ENCODE peak calls at places on chromosomes 11 and 22, in nine cellular contexts. B is endothelial cell; D is naive thymus-derived CD8-positive, alpha-beta T cell; T is lower leg skin; I is stimulated activated CD4-positive, alpha-beta T cell treated with anti-CD3 and anti-CD28 coated beads, Interleukin-1b, Interleukin-23, amount 100 ng/mL, for 1 hour; E is glutamatergic neuron; X is KBM-7; Z is cardiac muscle cell; V is T-helper 17 cell. H is an unnamed sample.

GRCh38 chr11:123187670-123188507 is 7.2 kb downstream of the CLMP start:
- DNase-seq in X (no peak), T (no peak), B (no peak), D (no peak), I (no peak), Z (no peak), V (no peak), E (no peak), H (no peak)

GRCh38 chr11:128642571-128642970 is 51.3 kb upstream of the FLI1 start:
- DNase-seq in E (no peak), I (no peak), B (no peak), D (no peak), Z (no peak), X (no peak), T (no peak), V (no peak), H (no peak)

GRCh38 chr11:32333335-32333991 is 101.9 kb downstream of the WT1 start:
- DNase-seq in X (no peak), V (no peak), Z (peak), T (peak), B (peak), I (no peak), D (no peak), E (peak), H (no peak)

GRCh38 chr11:77001524-77001923 is 32.7 kb upstream of the B3GNT6 start:
- DNase-seq in B (no peak), X (no peak), T (no peak), Z (no peak), I (no peak), E (no peak), D (no peak), V (no peak), H (no peak)

GRCh38 chr11:60169264-60169915 is 13.5 kb downstream of the MS4A6A start:
- DNase-seq in B (no peak), T (peak), X (peak), V (no peak), D (no peak), Z (no peak), I (no peak), E (peak), H (no peak)

GRCh38 chr11:119144825-119145476 is 3.9 kb upstream of the ABCG4 start:
- DNase-seq in E (peak), T (peak), I (no peak), B (peak), D (no peak), Z (peak), V (no peak), X (peak), H (no peak)

GRCh38 chr22:37329239-37330140 is 47.2 kb downstream of the CYTH4 start:
- DNase-seq in Z (no peak), X (no peak), D (no peak), T (no peak), E (peak), B (no peak), I (no peak), V (no peak), H (no peak)

GRCh38 chr11:73430326-73430725 is 54.1 kb downstream of the RELT start:
- DNase-seq in E (no peak), T (no peak), B (no peak), V (no peak), D (no peak), Z (no peak), X (no peak), I (no peak), H (no peak)

GRCh38 chr22:49954354-49954753 is 6.2 kb upstream of the PIM3 start:
- DNase-seq in I (no peak), T (no peak), X (no peak), V (no peak), D (no peak), E (no peak), B (no peak), Z (no peak), H (no peak)

GRCh38 chr11:114257621-114258558 is 38.3 kb upstream of the NNMT start:
- DNase-seq in B (no peak), V (no peak), E (peak), I (no peak), Z (peak), T (peak), D (no peak), X (no peak), H (no peak)

GRCh38 chr11:61730222-61730994 is 22.0 kb upstream of the MYRF start:
- DNase-seq in Z (no peak), D (no peak), I (no peak), T (no peak), B (no peak), X (no peak), V (no peak), E (no peak), H (no peak)

GRCh38 chr11:41461057-41461681 is 1.7 kb upstream of the LRRC4C start:
- DNase-seq in I (no peak), B (no peak), T (no peak), V (no peak), X (peak), E (no peak), D (no peak), Z (no peak), H (no peak)

GRCh38 chr22:35195821-35196220 is 61.5 kb upstream of the HMGXB4 start:
- DNase-seq in B (no peak), Z (no peak), T (no peak), V (no peak), I (no peak), X (no peak), E (no peak), D (no peak), H (no peak)

GRCh38 chr11:112394304-112394703 is 133.6 kb upstream of the PLET1 start:
- DNase-seq in E (no peak), V (no peak), B (no peak), T (no peak), I (no peak), X (no peak), Z (no peak), D (no peak), H (no peak)

GRCh38 chr11:125766251-125766650 is 12.4 kb downstream of the PATE2 start:
- DNase-seq in I (no peak), D (no peak), X (no peak), B (no peak), E (no peak), T (no peak), Z (no peak), V (no peak), H (no peak)

GRCh38 chr11:45108070-45109064 is 38.1 kb upstream of the PRDM11 start:
- DNase-seq in I (no peak), X (no peak), D (no peak), E (no peak), T (no peak), V (no peak), Z (no peak), B (no peak), H (no peak)

GRCh38 chr22:32994046-32994827 is 63.9 kb downstream of the SYN3 start:
- DNase-seq in X (no peak), E (no peak), V (no peak), T (no peak), D (no peak), I (no peak), Z (no peak), B (no peak), H (no peak)

GRCh38 chr22:29306830-29307657 is 594 bp downstream of the GAS2L1 start:
- DNase-seq in I (no peak), T (peak), Z (peak), V (peak), B (peak), E (peak), D (no peak), X (peak), H (peak)

GRCh38 chr22:17774206-17774927 is at the start of gene BID:
- DNase-seq in I (no peak), X (peak), D (no peak), E (no peak), B (no peak), Z (peak), V (peak), T (no peak), H (peak)

GRCh38 chr11:76606102-76606793 is 64.3 kb downstream of the LRRC32 start:
- DNase-seq in I (no peak), B (no peak), Z (no peak), X (no peak), E (no peak), D (no peak), V (no peak), T (peak), H (no peak)

GRCh38 chr11:113514856-113515255 is 39.7 kb upstream of the DRD2 start:
- DNase-seq in T (no peak), Z (no peak), E (no peak), B (no peak), D (no peak), I (no peak), X (no peak), V (no peak), H (no peak)

GRCh38 chr22:48694296-48694883 is 1133.3 kb downstream of the BRD1 start:
- DNase-seq in Z (no peak), I (no peak), X (no peak), T (no peak), E (no peak), V (no peak), B (no peak), D (no peak), H (no peak)

GRCh38 chr22:35785181-35785923 is 67.7 kb downstream of the APOL5 start:
- DNase-seq in X (peak), V (no peak), T (no peak), I (no peak), E (no peak), Z (no peak), D (no peak), B (no peak), H (no peak)

GRCh38 chr11:60175860-60176275 is 7.0 kb downstream of the MS4A6A start:
- DNase-seq in V (no peak), D (no peak), B (no peak), I (no peak), Z (no peak), T (no peak), E (no peak), X (no peak), H (no peak)

GRCh38 chr22:44462246-44463015 is 35.6 kb downstream of the RTL6 start:
- DNase-seq in B (no peak), X (no peak), Z (no peak), T (no peak), E (no peak), D (no peak), I (no peak), V (no peak), H (no peak)

GRCh38 chr11:128895505-128895904 is 4.3 kb downstream of the KCNJ5 start:
- DNase-seq in X (no peak), I (no peak), V (no peak), B (no peak), E (peak), Z (no peak), D (no peak), T (no peak), H (no peak)

GRCh38 chr11:3994030-3994640 is 100.5 kb upstream of the RRM1 start:
- DNase-seq in I (no peak), B (no peak), D (no peak), T (no peak), E (no peak), Z (no peak), X (no peak), V (no peak), H (no peak)

GRCh38 chr11:78833237-78833636 is 258.6 kb upstream of the NARS2 start:
- DNase-seq in Z (no peak), T (no peak), V (no peak), X (no peak), E (no peak), B (no peak), D (no peak), I (no peak), H (no peak)

GRCh38 chr11:57530596-57531507 is at the start of gene TIMM10:
- DNase-seq in X (peak), V (peak), T (peak), D (peak), Z (peak), E (peak), B (peak), I (peak), H (peak)

GRCh38 chr11:47348859-47349258 is 3.6 kb downstream of the MYBPC3 start:
- DNase-seq in Z (no peak), E (peak), B (no peak), I (no peak), D (no peak), X (peak), V (no peak), T (no peak), H (no peak)

GRCh38 chr11:11395126-11395525 is 42.1 kb upstream of the CSNK2A3 start:
- DNase-seq in E (no peak), D (no peak), B (no peak), T (no peak), X (no peak), V (no peak), I (no peak), Z (no peak), H (no peak)

GRCh38 chr11:93967258-93967657 is 53.9 kb upstream of the HEPHL1 start:
- DNase-seq in I (no peak), D (no peak), T (no peak), X (no peak), E (no peak), B (no peak), Z (no peak), V (no peak), H (no peak)

GRCh38 chr22:35868938-35869337 is 151.3 kb downstream of the APOL5 start:
- DNase-seq in I (no peak), E (no peak), D (no peak), V (no peak), B (no peak), Z (no peak), T (no peak), X (no peak), H (no peak)

GRCh38 chr22:31945478-31945815 is 1.1 kb downstream of the YWHAH start:
- DNase-seq in Z (no peak), I (no peak), D (no peak), E (no peak), T (no peak), V (no peak), B (no peak), X (peak), H (no peak)